ENCODE peak calls at places on chromosomes 1 and 21, in five cellular contexts. E is upper lobe of right lung; V is CD8-positive, alpha-beta T cell; H is fibroblast of lung; T is WERI-Rb-1. J is an unnamed sample.

GRCh38 chr21:34337741-34338140 is 26.1 kb upstream of the KCNE2 start:
- DNase-seq in V (no peak), T (no peak), H (peak; percentile 34), E (no peak), J (no peak)

GRCh38 chr1:201783572-201783971 is 45.4 kb upstream of the IPO9 start:
- DNase-seq in V (no peak), E (no peak), T (peak; percentile 67), H (no peak), J (no peak)

GRCh38 chr1:2949966-2950925 is 71.0 kb upstream of the ACTRT2 start:
- DNase-seq in V (no peak), T (no peak), E (peak; percentile 48), H (no peak), J (no peak)

GRCh38 chr1:63112155-63112914 is 210.0 kb upstream of the FOXD3 start:
- DNase-seq in H (peak; percentile 93), T (no peak), V (no peak), E (no peak), J (no peak)

GRCh38 chr1:157653494-157653873 is 47.1 kb downstream of the FCRL3 start:
- DNase-seq in T (no peak), E (no peak), V (no peak), H (no peak), J (no peak)

GRCh38 chr1:154423303-154423987 is 18.3 kb downstream of the IL6R start:
- DNase-seq in H (peak; percentile 79), E (no peak), T (no peak), V (no peak), J (no peak)

GRCh38 chr1:230366504-230366915 is 59.6 kb downstream of the PGBD5 start:
- DNase-seq in E (no peak), T (peak; percentile 71), V (no peak), H (no peak), J (no peak)

GRCh38 chr21:17610862-17611261 is 1.8 kb downstream of the BTG3 start:
- DNase-seq in T (no peak), V (no peak), E (no peak), H (peak; percentile 35), J (peak; percentile 17)

GRCh38 chr1:41870076-41870562 is 48.6 kb downstream of the HIVEP3 start:
- DNase-seq in V (no peak), H (peak; percentile 85), T (no peak), E (no peak), J (no peak)

GRCh38 chr1:150192012-150192411 is 42.3 kb downstream of the PLEKHO1 start:
- DNase-seq in T (no peak), H (peak; percentile 94), E (no peak), V (no peak), J (no peak)

GRCh38 chr1:53833393-53833792 is 4.7 kb downstream of the NDC1 start:
- DNase-seq in V (no peak), H (no peak), E (no peak), T (no peak), J (no peak)

GRCh38 chr1:111032295-111032897 is 68.7 kb upstream of the LRIF1 start:
- DNase-seq in V (peak; percentile 16), T (peak; percentile 30), H (no peak), E (no peak), J (peak; percentile 21)

GRCh38 chr1:81329061-81329460 is 471.7 kb upstream of the ADGRL2 start:
- DNase-seq in T (no peak), H (no peak), V (no peak), E (no peak), J (no peak)

GRCh38 chr1:231266811-231267322 is 25.9 kb downstream of the GNPAT start:
- DNase-seq in V (no peak), T (no peak), E (no peak), H (peak; percentile 33), J (no peak)

GRCh38 chr1:76958808-76959207 is 91.5 kb downstream of the ST6GALNAC5 start:
- DNase-seq in V (no peak), T (no peak), E (no peak), H (no peak), J (no peak)

GRCh38 chr1:60575326-60575874 is 501.8 kb upstream of the C1orf87 start:
- DNase-seq in T (no peak), E (no peak), V (no peak), H (no peak), J (no peak)

GRCh38 chr21:39175154-39175553 is 8.1 kb downstream of the PSMG1 start:
- DNase-seq in E (no peak), V (no peak), H (no peak), T (no peak), J (no peak)

GRCh38 chr1:151583796-151584195 is 28.1 kb upstream of the SNX27 start:
- DNase-seq in E (no peak), H (no peak), V (no peak), T (no peak), J (no peak)

GRCh38 chr1:114208659-114209215 is 55.1 kb upstream of the SYT6 start:
- DNase-seq in T (no peak), V (no peak), E (no peak), H (no peak), J (peak; percentile 42)

GRCh38 chr1:239816090-239816812 is 275.4 kb upstream of the FMN2 start:
- DNase-seq in H (peak; percentile 88), T (peak; percentile 30), E (peak; percentile 70), V (no peak), J (peak; percentile 13)

GRCh38 chr1:205396972-205397616 is 24.8 kb downstream of the LEMD1 start:
- DNase-seq in V (no peak), E (no peak), H (peak; percentile 30), T (peak; percentile 85), J (peak; percentile 51)

GRCh38 chr1:117284408-117285215 is 73.9 kb upstream of the VTCN1 start:
- DNase-seq in V (no peak), T (peak; percentile 30), H (peak; percentile 72), E (no peak), J (peak; percentile 15)

GRCh38 chr1:81876901-81877750 is 76.4 kb downstream of the ADGRL2 start:
- DNase-seq in E (no peak), V (no peak), T (no peak), H (peak; percentile 72), J (no peak)

GRCh38 chr1:63922848-63923247 is 149.0 kb downstream of the ROR1 start:
- DNase-seq in T (peak; percentile 39), H (no peak), V (no peak), E (no peak), J (peak; percentile 32)

GRCh38 chr1:155083865-155084721 is 5.5 kb downstream of the EFNA3 start:
- DNase-seq in T (peak; percentile 66), E (no peak), V (no peak), H (no peak), J (no peak)

GRCh38 chr1:214990619-214991018 is 91.9 kb upstream of the KCNK2 start:
- DNase-seq in V (no peak), H (peak; percentile 98), T (no peak), E (no peak), J (no peak)

GRCh38 chr1:234610061-234610581 is at the start of gene IRF2BP2:
- DNase-seq in V (peak; percentile 83), E (peak; percentile 92), H (peak; percentile 78), T (peak; percentile 95), J (peak; percentile 88)

GRCh38 chr1:157163273-157164127 is 25.3 kb upstream of the ETV3 start:
- DNase-seq in T (peak; percentile 91), E (peak; percentile 78), H (peak; percentile 36), V (peak; percentile 57), J (peak; percentile 75)

GRCh38 chr1:150567341-150567716 is 12.1 kb downstream of the MCL1 start:
- DNase-seq in T (no peak), H (no peak), V (peak; percentile 42), E (peak; percentile 69), J (no peak)

GRCh38 chr1:11795238-11795890 is 10.4 kb downstream of the MTHFR start:
- DNase-seq in T (no peak), H (no peak), V (no peak), E (peak; percentile 41), J (no peak)

GRCh38 chr1:64470670-64471217 is 815 bp downstream of the CACHD1 start:
- DNase-seq in H (peak; percentile 29), E (peak; percentile 68), T (peak; percentile 35), V (no peak), J (peak; percentile 40)

GRCh38 chr1:21530368-21531016 is 21.3 kb downstream of the ALPL start:
- DNase-seq in V (no peak), H (peak; percentile 45), T (no peak), E (no peak), J (no peak)

GRCh38 chr21:45475797-45476570 is 66.3 kb downstream of the SLC19A1 start:
- DNase-seq in E (no peak), T (no peak), V (no peak), H (no peak), J (no peak)

GRCh38 chr21:45475004-45475685 is 67.1 kb downstream of the SLC19A1 start:
- DNase-seq in H (no peak), V (no peak), E (no peak), T (no peak), J (no peak)

GRCh38 chr21:45472445-45473365 is 67.7 kb downstream of the COL18A1 start:
- DNase-seq in E (no peak), T (no peak), V (no peak), H (no peak), J (no peak)

GRCh38 chr21:45473496-45474322 is 68.5 kb downstream of the SLC19A1 start:
- DNase-seq in T (no peak), H (no peak), E (no peak), V (no peak), J (no peak)

GRCh38 chr21:45474323-45474950 is 67.8 kb downstream of the SLC19A1 start:
- DNase-seq in H (no peak), V (no peak), E (no peak), T (no peak), J (no peak)
- H3K36me3 ChIP-seq in H (peaks cover 12% of the 10 kb centered on the region), V (no peaks in the 10 kb centered on the region), E (peaks cover 4% of the 10 kb centered on the region), T (no peaks in the 10 kb centered on the region), J (no peaks in the 10 kb centered on the region)

DNA sequence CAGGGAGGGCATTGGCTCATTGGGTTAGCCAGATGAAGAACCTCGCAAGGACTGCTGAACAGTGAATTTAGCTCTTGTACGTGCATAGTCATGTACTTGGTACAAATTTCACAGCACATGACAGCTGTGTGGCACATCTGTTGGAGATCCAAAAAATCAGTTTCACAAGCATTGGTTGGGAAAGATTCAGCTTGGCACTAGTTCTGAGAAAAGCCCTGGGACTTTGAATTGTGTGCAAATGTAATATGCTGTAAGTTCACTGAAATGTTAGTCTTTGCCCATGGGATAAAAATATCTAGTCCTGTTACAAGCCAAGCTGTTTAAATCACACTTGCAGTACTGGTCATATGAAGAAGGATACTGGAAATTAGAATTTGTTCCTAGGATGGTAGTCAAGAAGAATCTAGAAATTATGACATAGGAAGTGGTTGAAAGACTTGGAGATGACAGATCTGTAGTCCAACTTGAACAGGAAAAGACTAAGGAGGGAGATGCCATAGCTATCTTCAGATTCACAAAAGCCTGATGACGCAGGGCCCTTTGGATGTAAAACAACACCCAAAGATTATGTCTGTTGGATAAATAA is 19.2 kb downstream of the LAMC2 start:
- DNase-seq in H (peak; percentile 46), V (no peak), T (no peak), E (no peak), J (no peak)
- H3K36me3 ChIP-seq in H (no peaks in the 10 kb centered on the region), V (no peaks in the 10 kb centered on the region), T (no peaks in the 10 kb centered on the region), E (no peaks in the 10 kb centered on the region), J (no peaks in the 10 kb centered on the region)

GRCh38 chr1:9367806-9368205 is 75.1 kb downstream of the SPSB1 start:
- DNase-seq in E (no peak), T (no peak), V (no peak), H (no peak), J (no peak)
- H3K36me3 ChIP-seq in E (peaks cover 15% of the 10 kb centered on the region), T (peaks cover 25% of the 10 kb centered on the region), V (no peaks in the 10 kb centered on the region), H (peaks cover 8% of the 10 kb centered on the region), J (no peaks in the 10 kb centered on the region)

DNA sequence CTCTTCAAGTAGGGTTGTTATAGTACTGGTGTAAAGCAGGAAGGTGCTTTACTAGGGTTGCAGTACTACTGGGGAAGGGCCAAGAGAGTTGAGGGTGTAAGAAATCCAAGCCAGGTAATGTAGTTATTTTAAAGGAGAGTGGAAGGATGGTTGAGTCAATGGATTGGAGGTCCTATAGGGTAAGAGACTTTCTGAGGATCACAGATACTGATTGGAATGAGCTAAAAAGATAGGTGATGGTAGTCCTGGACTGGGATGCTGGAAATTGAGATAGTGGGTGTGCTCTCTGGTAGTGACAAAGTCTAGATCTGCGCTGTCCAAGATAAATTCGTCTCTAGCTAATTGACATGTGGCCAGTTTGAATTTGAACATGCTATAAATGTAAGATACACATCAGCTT is 7.0 kb downstream of the TXLNA start:
- DNase-seq in V (no peak), T (no peak), E (no peak), H (no peak), J (no peak)
- H3K36me3 ChIP-seq in V (peaks cover 62% of the 10 kb centered on the region), T (peaks cover 98% of the 10 kb centered on the region), E (peaks cover 92% of the 10 kb centered on the region), H (peaks cover 42% of the 10 kb centered on the region), J (peaks cover 50% of the 10 kb centered on the region)

J was measured in BE2C.